ENCODE peak calls at places on chromosomes 11 and 22, in seven cellular contexts. V is activated T-helper 1 cell treated with Interleukin-2 at 50 U/mL for 16 hours, F is hippocampal formation, I is cardiac fibroblast, O is foreskin fibroblast, A is globus pallidus, L is LoVo. W is an unnamed sample.

GRCh38 chr11:120578591-120579154 is 67.1 kb downstream of the GRIK4 start:
- DNase-seq in V (no peak), F (no peak), I (no peak), O (no peak), A (no peak), L (no peak), W (no peak)

GRCh38 chr11:68213135-68213515 is at the start of gene KMT5B:
- DNase-seq in V (no peak), F (no peak), I (peak; percentile 80), O (peak; percentile 61), A (no peak), L (peak; percentile 67), W (peak; percentile 47)

GRCh38 chr11:86116996-86117705 is 48.3 kb upstream of the PICALM start:
- DNase-seq in V (no peak), F (no peak), I (peak; percentile 54), O (no peak), A (no peak), L (no peak), W (no peak)

GRCh38 chr11:63478896-63479295 is 12.1 kb downstream of the PLAAT5 start:
- DNase-seq in V (peak; percentile 10), F (peak; percentile 91), I (peak; percentile 92), O (peak; percentile 50), A (peak; percentile 88), L (peak; percentile 83), W (peak; percentile 86)

GRCh38 chr11:1274501-1274900 is 34.9 kb downstream of the TOLLIP start:
- DNase-seq in V (no peak), F (no peak), I (no peak), O (no peak), A (no peak), L (no peak), W (no peak)

GRCh38 chr11:131037873-131038272 is 121.6 kb upstream of the SNX19 start:
- DNase-seq in V (no peak), F (no peak), I (no peak), O (no peak), A (no peak), L (no peak), W (no peak)

GRCh38 chr11:111207213-111207612 is 38.3 kb upstream of the POU2AF2 start:
- DNase-seq in V (no peak), F (no peak), I (no peak), O (no peak), A (no peak), L (no peak), W (no peak)

GRCh38 chr22:23496445-23496833 is 83.7 kb downstream of the IGLL1 start:
- DNase-seq in V (no peak), F (no peak), I (no peak), O (no peak), A (no peak), L (no peak), W (no peak)

GRCh38 chr11:118111744-118112035 is 24.9 kb upstream of the SMIM35 start:
- DNase-seq in V (no peak), F (no peak), I (no peak), O (no peak), A (no peak), L (no peak), W (no peak)

W was measured in midbrain.